ENCODE peak calls at places on chromosomes 5 and 9, in eight cellular contexts. G is HCT116, W is stomach, C is cardiac muscle cell, M is HAP-1, D is heart right ventricle, Z is A549, P is Peyer's patch. I is an unnamed sample.

GRCh38 chr9:15972760-15973159 is 419.9 kb downstream of the CCDC171 start:
- DNase-seq in G (no peak), W (no peak), D (no peak), M (no peak), Z (no peak), C (no peak), P (no peak), I (no peak)

GRCh38 chr9:12923472-12924009 is 148.7 kb downstream of the LURAP1L start:
- DNase-seq in M (no peak), P (no peak), C (peak; percentile 97), D (no peak), W (no peak), G (no peak), Z (no peak), I (no peak)

GRCh38 chr9:22214497-22215031 is 205.5 kb upstream of the CDKN2B start:
- DNase-seq in M (no peak), P (no peak), C (no peak), W (no peak), G (no peak), D (no peak), Z (no peak), I (no peak)

GRCh38 chr5:128093368-128093767 is 9.8 kb downstream of the SLC12A2 start:
- DNase-seq in W (no peak), P (no peak), G (no peak), M (no peak), C (peak; percentile 46), Z (no peak), D (no peak), I (no peak)

GRCh38 chr5:159017787-159018186 is 81.9 kb downstream of the EBF1 start:
- DNase-seq in W (no peak), Z (peak; percentile 47), M (no peak), C (peak; percentile 92), G (no peak), P (no peak), D (peak; percentile 83), I (no peak)

GRCh38 chr5:38189031-38189632 is 69.2 kb upstream of the EGFLAM start:
- DNase-seq in Z (no peak), G (no peak), C (no peak), P (no peak), M (no peak), D (no peak), W (no peak), I (no peak)

GRCh38 chr9:129933709-129934586 is 98.7 kb downstream of the USP20 start:
- DNase-seq in M (no peak), W (no peak), D (no peak), P (no peak), G (no peak), Z (no peak), C (no peak), I (no peak)

GRCh38 chr5:173789031-173789920 is 98.9 kb upstream of the CPEB4 start:
- DNase-seq in Z (no peak), D (no peak), C (peak; percentile 73), M (no peak), P (peak; percentile 83), G (peak; percentile 41), W (peak; percentile 25), I (no peak)

GRCh38 chr9:112021742-112022141 is 125.1 kb downstream of the UGCG start:
- DNase-seq in D (no peak), M (no peak), C (no peak), W (no peak), G (no peak), P (no peak), Z (no peak), I (no peak)

GRCh38 chr5:162068412-162068811 is 839 bp downstream of the GABRG2 start:
- DNase-seq in C (peak; percentile 1), P (no peak), M (peak; percentile 38), W (no peak), Z (peak; percentile 14), G (no peak), D (peak; percentile 10), I (no peak)

GRCh38 chr5:75051217-75051751 is 1.1 kb downstream of the GCNT4 start:
- DNase-seq in P (peak; percentile 84), C (no peak), D (no peak), M (no peak), G (no peak), Z (no peak), W (peak; percentile 70), I (no peak)

GRCh38 chr9:114467910-114468309 is 37.4 kb downstream of the WHRN start:
- DNase-seq in G (no peak), Z (no peak), M (no peak), D (no peak), W (no peak), P (no peak), C (no peak), I (no peak)

GRCh38 chr5:126808619-126809018 is 31.7 kb downstream of the LMNB1 start:
- DNase-seq in Z (peak; percentile 31), M (peak; percentile 28), G (no peak), P (no peak), D (no peak), C (peak; percentile 67), W (no peak), I (no peak)

GRCh38 chr5:71533614-71534013 is 53.5 kb upstream of the MCCC2 start:
- DNase-seq in Z (peak; percentile 38), M (no peak), P (no peak), C (peak; percentile 40), W (no peak), D (no peak), G (peak; percentile 15), I (no peak)

GRCh38 chr5:119340597-119341218 is 15.1 kb upstream of the TNFAIP8 start:
- DNase-seq in D (no peak), W (no peak), C (no peak), Z (no peak), P (peak; percentile 88), G (no peak), M (no peak), I (no peak)

GRCh38 chr5:116372931-116373597 is 201.6 kb downstream of the SEMA6A start:
- DNase-seq in G (no peak), P (no peak), D (no peak), W (no peak), Z (no peak), M (no peak), C (no peak), I (no peak)

GRCh38 chr9:93111371-93112115 is 15.5 kb downstream of the CARD19 start:
- DNase-seq in W (no peak), P (peak; percentile 42), M (no peak), G (no peak), D (no peak), C (no peak), Z (no peak), I (no peak)

GRCh38 chr9:82939451-82939850 is 123.5 kb downstream of the RASEF start:
- DNase-seq in P (no peak), D (no peak), M (no peak), W (peak; percentile 67), Z (peak; percentile 59), C (no peak), G (no peak), I (no peak)

GRCh38 chr5:142466195-142466951 is 141.6 kb upstream of the SPRY4 start:
- DNase-seq in M (no peak), P (no peak), Z (no peak), G (no peak), D (no peak), C (peak; percentile 83), W (no peak), I (no peak)

GRCh38 chr9:120710110-120710981 is 3.9 kb downstream of the MEGF9 start:
- DNase-seq in Z (peak; percentile 74), W (no peak), M (no peak), G (peak; percentile 52), P (peak; percentile 59), C (peak; percentile 29), D (no peak), I (no peak)
- H3K4me1 ChIP-seq in Z (peaks cover 52% of the 10 kb centered on the region), W (peaks cover 68% of the 10 kb centered on the region), M (peaks cover 46% of the 10 kb centered on the region), G (peaks cover 54% of the 10 kb centered on the region), P (no peaks in the 10 kb centered on the region), C (no peaks in the 10 kb centered on the region), D (peaks cover 50% of the 10 kb centered on the region), I (peaks cover 14% of the 10 kb centered on the region)

GRCh38 chr5:68172314-68172713 is 43.2 kb upstream of the PIK3R1 start:
- DNase-seq in P (peak; percentile 53), D (peak; percentile 33), G (no peak), Z (no peak), M (no peak), C (no peak), W (no peak), I (no peak)

GRCh38 chr5:68167195-68167651 is 48.3 kb upstream of the PIK3R1 start:
- DNase-seq in C (no peak), G (no peak), W (no peak), P (no peak), Z (no peak), M (no peak), D (no peak), I (no peak)

GRCh38 chr5:68173007-68173406 is 42.5 kb upstream of the PIK3R1 start:
- DNase-seq in C (peak; percentile 20), Z (no peak), G (no peak), P (no peak), W (no peak), M (no peak), D (no peak), I (no peak)

GRCh38 chr5:68169898-68170297 is 45.7 kb upstream of the PIK3R1 start:
- DNase-seq in C (peak; percentile 28), P (no peak), W (no peak), D (peak; percentile 21), Z (no peak), M (no peak), G (no peak), I (no peak)

DNA sequence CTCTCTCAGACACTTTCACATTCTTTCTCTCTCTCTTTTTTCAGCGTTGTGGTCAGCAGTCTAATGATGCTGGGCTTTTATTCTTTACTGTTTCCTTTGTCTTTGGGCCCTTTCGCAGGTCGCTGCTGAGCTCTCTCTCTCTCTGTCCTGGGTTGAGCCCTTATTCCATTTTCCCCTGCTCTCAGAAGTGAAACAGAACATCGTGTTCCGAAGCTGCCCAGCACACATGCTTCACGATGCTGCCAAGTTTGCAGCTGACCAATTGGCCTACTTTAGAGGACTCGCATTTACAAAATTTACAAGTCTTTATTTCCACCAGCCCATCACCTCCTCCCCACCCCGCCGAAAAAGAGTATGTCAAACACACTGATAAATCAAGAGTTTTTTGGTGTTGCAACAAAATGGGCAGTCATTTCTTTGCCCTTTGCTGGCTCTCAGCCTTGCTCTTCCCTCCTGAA is 44.4 kb upstream of the PIK3R1 start:
- DNase-seq in P (peak; percentile 67), G (no peak), D (peak; percentile 44), C (peak; percentile 66), Z (no peak), W (peak; percentile 31), M (no peak), I (peak; percentile 39)
- H3K4me3 ChIP-seq in P (no peak overlapping the region), G (no peak overlapping the region), D (no peak overlapping the region), C (no peak overlapping the region), Z (no peak overlapping the region), W (no peak overlapping the region), M (no peak overlapping the region), I (peak overlapping the region; percentile 60)

GRCh38 chr5:139665626-139666025 is 17.5 kb downstream of the CXXC5 start:
- DNase-seq in Z (no peak), G (no peak), D (no peak), W (no peak), P (no peak), M (no peak), C (no peak), I (no peak)
- H3K4me1 ChIP-seq in Z (peaks cover 59% of the 10 kb centered on the region), G (peaks cover 77% of the 10 kb centered on the region), D (peaks cover 82% of the 10 kb centered on the region), W (peaks cover 99% of the 10 kb centered on the region), P (peaks cover 58% of the 10 kb centered on the region), M (peaks cover 18% of the 10 kb centered on the region), C (peaks cover 43% of the 10 kb centered on the region), I (peaks cover 89% of the 10 kb centered on the region)

DNA sequence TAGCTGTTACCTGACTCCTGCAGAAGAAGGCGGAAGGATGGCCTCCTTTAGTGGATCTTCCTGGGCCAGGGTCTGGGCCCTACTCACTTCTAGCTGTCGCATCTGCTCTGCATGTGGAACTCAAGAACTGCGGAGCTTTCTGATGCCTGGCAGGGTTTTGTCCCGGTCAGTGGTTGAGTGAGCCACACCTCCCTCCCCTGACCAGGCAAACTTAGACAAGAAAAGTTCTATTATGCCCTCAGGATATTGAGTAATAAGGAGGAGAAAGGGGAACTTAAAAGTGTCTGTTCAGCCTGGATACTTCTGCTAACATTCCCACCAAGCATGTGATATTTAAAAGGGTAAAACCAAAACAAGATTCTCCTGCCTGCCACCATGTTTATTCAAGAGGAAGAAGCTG is at the start of gene FYB1:
- DNase-seq in Z (no peak), W (no peak), P (peak; percentile 52), C (peak; percentile 58), M (no peak), D (peak; percentile 26), G (no peak), I (no peak)
- H3K4me3 ChIP-seq in Z (no peak within 1 kb of the TSS), W (peak within 1 kb of the TSS; percentile 24), P (no peak within 1 kb of the TSS), C (no peak within 1 kb of the TSS), M (no peak within 1 kb of the TSS), D (peak within 1 kb of the TSS; percentile 19), G (no peak within 1 kb of the TSS), I (peak within 1 kb of the TSS; percentile 50)

I was measured in thoracic aorta.